ENCODE peak calls at places on chromosomes 1 and 21, in five cellular contexts. One of them, this sample, is unnamed.

GRCh38 chr1:170461362-170461761 is 70.6 kb upstream of the GORAB start:
- DNase-seq in DND-41: no peak
- DNase-seq in H1: no peak
- DNase-seq in GM12878: no peak
- DNase-seq in PC-3: peak
- DNase-seq in this sample: peak

GRCh38 chr1:33111965-33112364 is 31.0 kb downstream of the AZIN2 start:
- DNase-seq in DND-41: no peak
- DNase-seq in GM12878: no peak
- DNase-seq in H1: no peak
- DNase-seq in PC-3: peak
- DNase-seq in this sample: peak

GRCh38 chr21:43280949-43281633 is 112.3 kb downstream of the CRYAA start:
- DNase-seq in GM12878: no peak
- DNase-seq in PC-3: no peak
- DNase-seq in H1: no peak
- DNase-seq in DND-41: no peak
- DNase-seq in this sample: no peak

GRCh38 chr1:72280714-72281113 is 1.6 kb downstream of the NEGR1 start:
- DNase-seq in H1: no peak
- DNase-seq in DND-41: no peak
- DNase-seq in PC-3: peak
- DNase-seq in GM12878: no peak
- DNase-seq in this sample: no peak

GRCh38 chr21:14889080-14889805 is 175.6 kb downstream of the NRIP1 start:
- DNase-seq in GM12878: no peak
- DNase-seq in PC-3: peak
- DNase-seq in H1: no peak
- DNase-seq in DND-41: no peak
- DNase-seq in this sample: peak

GRCh38 chr1:232837085-232837484 is 31.9 kb downstream of the MAP10 start:
- DNase-seq in H1: no peak
- DNase-seq in GM12878: no peak
- DNase-seq in DND-41: no peak
- DNase-seq in PC-3: peak
- DNase-seq in this sample: peak

GRCh38 chr1:93080424-93080823 is 1.3 kb downstream of the MTF2 start:
- DNase-seq in PC-3: peak
- DNase-seq in GM12878: peak
- DNase-seq in DND-41: no peak
- DNase-seq in H1: no peak
- DNase-seq in this sample: peak

GRCh38 chr1:62181531-62181930 is 13.1 kb upstream of the L1TD1 start:
- DNase-seq in H1: no peak
- DNase-seq in GM12878: no peak
- DNase-seq in DND-41: no peak
- DNase-seq in PC-3: no peak
- DNase-seq in this sample: no peak

GRCh38 chr1:207962716-207963428 is 51.9 kb upstream of the CD34 start:
- DNase-seq in PC-3: no peak
- DNase-seq in DND-41: no peak
- DNase-seq in GM12878: no peak
- DNase-seq in H1: no peak
- DNase-seq in this sample: peak

GRCh38 chr1:214493126-214493796 is 58.1 kb downstream of the PTPN14 start:
- DNase-seq in H1: no peak
- DNase-seq in GM12878: no peak
- DNase-seq in PC-3: no peak
- DNase-seq in DND-41: no peak
- DNase-seq in this sample: peak

GRCh38 chr1:231642600-231643332 is 16.2 kb downstream of the DISC1 start:
- DNase-seq in DND-41: no peak
- DNase-seq in GM12878: no peak
- DNase-seq in H1: no peak
- DNase-seq in PC-3: no peak
- DNase-seq in this sample: no peak

GRCh38 chr1:19664453-19665043 is at the start of gene HTR6:
- DNase-seq in H1: no peak
- DNase-seq in DND-41: no peak
- DNase-seq in PC-3: no peak
- DNase-seq in GM12878: no peak
- DNase-seq in this sample: no peak

GRCh38 chr1:221397606-221398005 is 344.3 kb downstream of the DUSP10 start:
- DNase-seq in GM12878: no peak
- DNase-seq in DND-41: peak
- DNase-seq in H1: no peak
- DNase-seq in PC-3: peak
- DNase-seq in this sample: no peak

GRCh38 chr1:114339379-114339778 is 171.6 kb downstream of the TRIM33 start:
- DNase-seq in PC-3: no peak
- DNase-seq in H1: no peak
- DNase-seq in DND-41: peak
- DNase-seq in GM12878: no peak
- DNase-seq in this sample: no peak

GRCh38 chr1:200415693-200416593 is 6.1 kb upstream of the ZNF281 start:
- DNase-seq in PC-3: peak
- DNase-seq in H1: no peak
- DNase-seq in GM12878: no peak
- DNase-seq in DND-41: no peak
- DNase-seq in this sample: peak

DNA sequence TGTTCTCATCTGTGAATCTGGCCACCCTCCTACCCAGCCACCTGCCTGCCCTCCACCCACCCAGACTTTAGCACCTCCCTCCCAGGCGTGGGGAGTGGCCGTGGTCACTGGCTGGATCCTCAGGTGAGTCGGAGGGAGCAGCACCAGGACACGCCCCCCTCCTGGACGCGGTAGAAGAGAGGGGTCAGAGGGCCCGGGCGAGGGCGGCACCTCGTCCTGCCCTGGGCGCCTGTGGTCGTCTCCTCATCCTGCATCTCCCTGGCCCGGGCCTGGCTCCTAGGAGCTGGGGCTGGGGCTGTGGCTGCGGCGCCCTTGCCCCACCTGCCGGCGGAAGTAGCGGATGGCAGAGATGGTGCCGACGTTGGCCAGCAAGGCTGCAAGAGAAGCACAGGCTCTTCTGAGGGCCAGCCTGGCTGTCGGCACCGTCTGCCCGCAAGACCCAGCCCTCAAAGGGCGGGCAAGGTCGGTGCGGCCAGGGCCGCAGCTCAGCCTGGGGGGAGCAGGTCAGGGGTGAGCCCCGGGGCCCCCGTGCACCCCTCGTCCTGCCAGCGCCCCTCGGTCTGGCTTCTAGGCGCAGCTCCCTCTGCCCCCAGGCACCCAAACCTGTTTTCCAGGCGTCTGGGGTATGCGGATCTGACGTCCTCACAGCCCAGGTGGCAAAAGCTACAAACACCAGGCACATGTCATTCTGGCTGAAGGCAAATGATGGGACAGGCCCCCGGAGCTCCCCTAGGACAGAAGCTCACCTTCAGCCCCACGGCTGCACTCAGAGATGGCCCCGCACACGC is 5.8 kb downstream of the PERM1 start:
- DNase-seq in DND-41: peak
- DNase-seq in H1: no peak
- DNase-seq in GM12878: no peak
- DNase-seq in PC-3: peak
- DNase-seq in this sample: peak
- TF ChIP-seq EZH2 in DND-41: peak
- TF ChIP-seq EZH2 in H1: no peak
- TF ChIP-seq EZH2 in GM12878: no peak
- TF ChIP-seq EZH2 in PC-3: no peak
- TF ChIP-seq EZH2 in this sample: no peak

GRCh38 chr1:162712317-162713029 is 78.0 kb upstream of the HSD17B7 start:
- DNase-seq in GM12878: no peak
- DNase-seq in PC-3: no peak
- DNase-seq in DND-41: no peak
- DNase-seq in H1: no peak
- DNase-seq in this sample: peak

GRCh38 chr1:162719678-162720077 is 70.8 kb upstream of the HSD17B7 start:
- DNase-seq in DND-41: no peak
- DNase-seq in PC-3: no peak
- DNase-seq in GM12878: no peak
- DNase-seq in H1: no peak
- DNase-seq in this sample: no peak

GRCh38 chr1:162720996-162721395 is 69.5 kb upstream of the HSD17B7 start:
- DNase-seq in H1: no peak
- DNase-seq in PC-3: no peak
- DNase-seq in GM12878: no peak
- DNase-seq in DND-41: no peak
- DNase-seq in this sample: no peak

GRCh38 chr1:162717548-162717947 is 73.0 kb upstream of the HSD17B7 start:
- DNase-seq in DND-41: no peak
- DNase-seq in H1: no peak
- DNase-seq in GM12878: no peak
- DNase-seq in PC-3: no peak
- DNase-seq in this sample: no peak

DNA sequence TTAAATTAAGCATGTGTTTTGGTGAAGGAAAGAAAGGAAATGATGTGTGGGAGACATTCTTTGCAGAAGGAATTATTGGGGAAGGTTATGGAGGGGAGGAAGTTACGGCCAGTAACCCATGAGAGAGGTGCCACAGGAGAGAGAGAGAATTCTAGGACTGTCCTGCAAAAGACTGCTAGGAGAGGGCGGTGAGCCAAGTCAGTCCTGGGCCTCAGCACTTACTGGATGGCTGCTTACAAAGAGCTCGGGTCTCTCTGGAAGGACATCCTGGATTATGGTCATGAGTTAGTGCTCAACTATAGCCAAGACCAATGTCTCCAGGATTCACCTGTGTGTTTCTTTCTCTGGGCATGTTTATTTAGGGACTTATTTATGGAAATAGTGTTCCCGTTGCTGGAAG is 74.4 kb upstream of the HSD17B7 start:
- DNase-seq in PC-3: no peak
- DNase-seq in DND-41: no peak
- DNase-seq in H1: no peak
- DNase-seq in GM12878: no peak
- DNase-seq in this sample: no peak
- H2AFZ ChIP-seq in PC-3: no peak
- H2AFZ ChIP-seq in DND-41: no peak
- H2AFZ ChIP-seq in H1: peak
- H2AFZ ChIP-seq in GM12878: no peak
- H2AFZ ChIP-seq in this sample: no peak

GRCh38 chr1:118989006-118989736 is 1.0 kb upstream of the TBX15 start:
- DNase-seq in GM12878: no peak
- DNase-seq in H1: no peak
- DNase-seq in DND-41: no peak
- DNase-seq in PC-3: no peak
- DNase-seq in this sample: no peak
- TF ChIP-seq EZH2 in GM12878: no peak
- TF ChIP-seq EZH2 in H1: peak
- TF ChIP-seq EZH2 in DND-41: no peak
- TF ChIP-seq EZH2 in PC-3: no peak
- TF ChIP-seq EZH2 in this sample: no peak

GRCh38 chr1:238485062-238485905 is 594.6 kb upstream of the ZP4 start:
- DNase-seq in H1: no peak
- DNase-seq in PC-3: peak
- DNase-seq in DND-41: no peak
- DNase-seq in GM12878: no peak
- DNase-seq in this sample: peak
- H2AFZ ChIP-seq in H1: peak
- H2AFZ ChIP-seq in PC-3: peak
- H2AFZ ChIP-seq in DND-41: no peak
- H2AFZ ChIP-seq in GM12878: no peak
- H2AFZ ChIP-seq in this sample: no peak

GRCh38 chr1:156894001-156894400 is 483 bp downstream of the PEAR1 start:
- DNase-seq in DND-41: no peak
- DNase-seq in H1: no peak
- DNase-seq in PC-3: no peak
- DNase-seq in GM12878: no peak
- DNase-seq in this sample: no peak

GRCh38 chr1:156889802-156890585 is 3.5 kb upstream of the PEAR1 start:
- DNase-seq in H1: peak
- DNase-seq in DND-41: peak
- DNase-seq in GM12878: no peak
- DNase-seq in PC-3: peak
- DNase-seq in this sample: peak

GRCh38 chr1:156894711-156895407 is 1.3 kb downstream of the PEAR1 start:
- DNase-seq in GM12878: no peak
- DNase-seq in DND-41: no peak
- DNase-seq in PC-3: no peak
- DNase-seq in H1: no peak
- DNase-seq in this sample: peak

GRCh38 chr1:156893048-156893953 is at the start of gene PEAR1:
- DNase-seq in H1: no peak
- DNase-seq in GM12878: no peak
- DNase-seq in PC-3: no peak
- DNase-seq in DND-41: no peak
- DNase-seq in this sample: peak

GRCh38 chr1:156892190-156893047 is 1.1 kb upstream of the PEAR1 start:
- DNase-seq in PC-3: peak
- DNase-seq in DND-41: peak
- DNase-seq in H1: peak
- DNase-seq in GM12878: no peak
- DNase-seq in this sample: peak
- TF ChIP-seq EZH2 in PC-3: no peak
- TF ChIP-seq EZH2 in DND-41: no peak
- TF ChIP-seq EZH2 in H1: no peak
- TF ChIP-seq EZH2 in GM12878: no peak
- TF ChIP-seq EZH2 in this sample: no peak

GRCh38 chr1:9195651-9196050 is 38.9 kb upstream of the H6PD start:
- DNase-seq in H1: no peak
- DNase-seq in GM12878: no peak
- DNase-seq in PC-3: no peak
- DNase-seq in DND-41: no peak
- DNase-seq in this sample: peak

GRCh38 chr1:9192578-9192977 is 42.0 kb upstream of the H6PD start:
- DNase-seq in DND-41: no peak
- DNase-seq in GM12878: no peak
- DNase-seq in PC-3: no peak
- DNase-seq in H1: no peak
- DNase-seq in this sample: no peak

GRCh38 chr1:9196129-9197040 is 38.2 kb upstream of the H6PD start:
- DNase-seq in DND-41: peak
- DNase-seq in PC-3: peak
- DNase-seq in GM12878: peak
- DNase-seq in H1: no peak
- DNase-seq in this sample: peak

GRCh38 chr1:9193226-9193625 is 41.3 kb upstream of the H6PD start:
- DNase-seq in PC-3: no peak
- DNase-seq in GM12878: no peak
- DNase-seq in H1: no peak
- DNase-seq in DND-41: no peak
- DNase-seq in this sample: no peak

DNA sequence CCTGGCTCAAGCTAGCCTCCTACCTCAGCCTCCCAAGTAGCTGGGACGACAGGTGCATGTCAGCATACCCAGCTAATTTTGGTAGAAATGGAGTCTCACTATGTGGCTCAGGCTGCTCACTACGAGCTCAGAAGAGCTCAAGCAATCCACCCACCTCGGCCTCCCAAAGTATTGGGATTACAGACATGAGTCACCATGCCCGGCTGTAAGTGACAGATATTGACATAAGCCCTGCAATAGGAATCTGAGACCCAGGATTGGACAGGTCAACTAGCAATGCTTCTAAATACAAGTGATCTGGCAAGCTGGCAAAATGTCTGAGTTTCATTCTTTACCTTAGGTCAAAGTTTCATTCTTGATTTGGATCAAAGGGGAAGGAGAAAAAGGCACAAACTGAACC is 40.5 kb upstream of the H6PD start:
- DNase-seq in H1: no peak
- DNase-seq in GM12878: no peak
- DNase-seq in PC-3: peak
- DNase-seq in DND-41: no peak
- DNase-seq in this sample: no peak
- H2AFZ ChIP-seq in H1: no peak
- H2AFZ ChIP-seq in GM12878: no peak
- H2AFZ ChIP-seq in PC-3: no peak
- H2AFZ ChIP-seq in DND-41: no peak
- H2AFZ ChIP-seq in this sample: no peak

GRCh38 chr1:45326627-45327591 is at the start of gene HPDL:
- DNase-seq in PC-3: no peak
- DNase-seq in DND-41: peak
- DNase-seq in GM12878: no peak
- DNase-seq in H1: peak
- DNase-seq in this sample: peak
- TF ChIP-seq EZH2 in PC-3: no peak
- TF ChIP-seq EZH2 in DND-41: no peak
- TF ChIP-seq EZH2 in GM12878: no peak
- TF ChIP-seq EZH2 in H1: no peak
- TF ChIP-seq EZH2 in this sample: no peak